ENCODE peak calls at places on chromosomes 11 and 22, in four cellular contexts. X is T-helper 9 cell, O is lower leg skin, R is OCI-M1. F is an unnamed sample.

GRCh38 chr22:19987394-19988306 is 29.0 kb downstream of the ARVCF start:
- DNase-seq in R (no peak), X (no peak), O (no peak), F (no peak)

GRCh38 chr22:21569459-21570161 is 2.1 kb downstream of the UBE2L3 start:
- DNase-seq in O (no peak), R (peak), X (no peak), F (no peak)

GRCh38 chr11:11293798-11294611 is 59.0 kb downstream of the CSNK2A3 start:
- DNase-seq in X (no peak), O (no peak), R (no peak), F (no peak)

GRCh38 chr11:70721006-70721405 is 322.7 kb downstream of the CTTN start:
- DNase-seq in R (no peak), X (no peak), O (no peak), F (no peak)

GRCh38 chr22:19892249-19892879 is 37.7 kb upstream of the GNB1L start:
- DNase-seq in X (peak), R (no peak), O (no peak), F (no peak)

GRCh38 chr11:8285228-8285627 is 21.6 kb upstream of the LMO1 start:
- DNase-seq in R (no peak), X (no peak), O (peak), F (no peak)

GRCh38 chr11:69444381-69445130 is 36.9 kb upstream of the LINC01488 start:
- DNase-seq in X (no peak), O (peak), R (peak), F (peak)

GRCh38 chr22:19634576-19634975 is 79.7 kb upstream of the SEPTIN5 start:
- DNase-seq in R (no peak), O (no peak), X (no peak), F (no peak)

GRCh38 chr11:120532082-120532481 is 20.5 kb downstream of the GRIK4 start:
- DNase-seq in R (no peak), O (no peak), X (no peak), F (no peak)

GRCh38 chr11:2885017-2885675 is 429 bp downstream of the CDKN1C start:
- DNase-seq in O (no peak), X (no peak), R (no peak), F (no peak)

GRCh38 chr22:41367039-41367679 is 14.6 kb upstream of the TEF start:
- DNase-seq in O (peak), X (no peak), R (peak), F (peak)

GRCh38 chr11:72969894-72970335 is 155.7 kb downstream of the ATG16L2 start:
- DNase-seq in O (no peak), R (peak), X (no peak), F (no peak)

GRCh38 chr11:11171854-11172253 is 181.2 kb downstream of the CSNK2A3 start:
- DNase-seq in R (peak), O (no peak), X (peak), F (no peak)

GRCh38 chr11:64867748-64868462 is 10.5 kb downstream of the EHD1 start:
- DNase-seq in R (no peak), X (no peak), O (no peak), F (no peak)

GRCh38 chr11:112042961-112043304 is 17.7 kb downstream of the DLAT start:
- DNase-seq in X (no peak), R (no peak), O (no peak), F (no peak)